ENCODE peak calls at places on chromosomes 1 and 21, in eight cellular contexts. U, R, M, O, S, G, D and Z are unnamed samples. For H3K4me1, the result is how much of the 10 kb centered on the place peaks cover.

GRCh38 chr21:42564561-42564971 is 50.9 kb downstream of the SLC37A1 start:
- DNase-seq in O (no peak), G (no peak), M (no peak), D (no peak), U (peak), S (no peak), R (peak), Z (no peak)

GRCh38 chr1:225846331-225847310 is 35.6 kb downstream of the TMEM63A start:
- DNase-seq in U (no peak), G (no peak), D (no peak), O (no peak), M (no peak), R (no peak), S (no peak), Z (no peak)

GRCh38 chr1:181149326-181150000 is 61.0 kb downstream of the IER5 start:
- DNase-seq in R (peak), D (no peak), S (no peak), U (peak), M (no peak), O (no peak), G (no peak), Z (no peak)

GRCh38 chr1:94926365-94926914 is 470 bp downstream of the CNN3 start:
- DNase-seq in G (peak), U (peak), M (peak), D (peak), S (peak), O (peak), R (peak), Z (peak)

GRCh38 chr1:78222225-78222961 is 176.6 kb downstream of the GIPC2 start:
- DNase-seq in U (no peak), S (no peak), D (no peak), O (no peak), G (no peak), M (no peak), R (no peak), Z (no peak)

GRCh38 chr1:76279387-76279748 is 204.8 kb downstream of the ST6GALNAC3 start:
- DNase-seq in G (no peak), O (no peak), U (no peak), M (no peak), D (no peak), R (no peak), S (no peak), Z (no peak)

GRCh38 chr21:37451446-37451845 is 84.9 kb downstream of the DYRK1A start:
- DNase-seq in D (no peak), M (no peak), G (no peak), O (no peak), R (no peak), S (no peak), U (no peak), Z (no peak)

GRCh38 chr1:92441316-92442311 is 45.1 kb downstream of the GFI1 start:
- DNase-seq in U (peak), G (peak), M (no peak), O (no peak), D (no peak), R (peak), S (no peak), Z (no peak)

GRCh38 chr1:8217011-8217711 is 100.8 kb upstream of the SLC45A1 start:
- DNase-seq in G (peak), R (peak), M (no peak), S (no peak), D (peak), U (peak), O (no peak), Z (no peak)

GRCh38 chr1:117036018-117036421 is 24.1 kb upstream of the TTF2 start:
- DNase-seq in G (no peak), D (no peak), M (no peak), O (no peak), U (no peak), R (no peak), S (no peak), Z (no peak)

GRCh38 chr1:47752048-47752451 is 245.1 kb downstream of the TRABD2B start:
- DNase-seq in G (no peak), D (peak), R (peak), U (peak), S (no peak), M (no peak), O (no peak), Z (peak)

GRCh38 chr1:225973158-225973557 is 26.0 kb downstream of the SDE2 start:
- DNase-seq in S (no peak), G (no peak), U (no peak), D (no peak), M (no peak), O (no peak), R (peak), Z (no peak)

GRCh38 chr21:36587388-36587787 is 107.5 kb upstream of the CLDN14 start:
- DNase-seq in S (no peak), M (no peak), U (no peak), R (no peak), G (no peak), D (peak), O (no peak), Z (no peak)

GRCh38 chr21:41885341-41886024 is 6.3 kb upstream of the PRDM15 start:
- DNase-seq in U (no peak), O (no peak), R (no peak), M (no peak), D (no peak), S (no peak), G (no peak), Z (no peak)

GRCh38 chr1:106975944-106976343 is 80.5 kb upstream of the PRMT6 start:
- DNase-seq in M (no peak), R (no peak), D (no peak), S (no peak), G (no peak), O (no peak), U (no peak), Z (no peak)

GRCh38 chr1:79323240-79324025 is 316.9 kb upstream of the ADGRL4 start:
- DNase-seq in D (peak), S (no peak), O (no peak), U (no peak), M (no peak), R (no peak), G (no peak), Z (peak)

GRCh38 chr1:27436204-27437159 is 44.1 kb downstream of the GPR3 start:
- DNase-seq in G (no peak), M (no peak), O (no peak), D (peak), U (no peak), S (no peak), R (peak), Z (peak)

GRCh38 chr21:44371596-44371995 is 18.2 kb downstream of the TRPM2 start:
- DNase-seq in G (no peak), O (no peak), U (no peak), D (no peak), S (no peak), R (no peak), M (no peak), Z (no peak)

GRCh38 chr21:28111151-28111619 is 881.5 kb downstream of the LTN1 start:
- DNase-seq in O (no peak), S (peak), M (no peak), R (peak), D (peak), U (no peak), G (no peak), Z (no peak)

GRCh38 chr1:193537266-193538003 is 351.0 kb upstream of the B3GALT2 start:
- DNase-seq in O (no peak), M (no peak), D (no peak), G (no peak), R (peak), U (no peak), S (no peak), Z (no peak)

DNA sequence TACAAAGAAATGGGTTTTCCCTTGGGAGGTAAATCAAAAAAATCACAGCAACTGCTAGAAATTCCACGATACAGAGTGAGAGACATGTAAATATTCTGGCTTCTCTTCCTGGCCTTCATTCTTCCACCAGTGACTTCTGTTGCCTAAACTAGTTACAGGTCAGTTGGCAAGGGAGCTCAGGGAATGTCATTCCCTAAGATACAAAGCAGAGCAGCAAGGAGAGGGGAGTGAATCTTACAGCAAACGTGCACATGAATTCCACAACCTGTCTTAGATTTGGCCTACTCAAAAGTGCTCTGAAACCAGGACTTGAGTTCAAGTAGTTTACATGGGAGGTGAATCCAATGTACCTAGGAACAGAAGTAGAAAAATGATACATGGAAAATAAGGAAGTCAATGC is 445.3 kb upstream of the LRRC7 start:
- DNase-seq in D (no peak), U (no peak), O (no peak), G (no peak), R (no peak), M (no peak), S (no peak), Z (no peak)
- H3K27ac ChIP-seq in D (no peak), U (no peak), O (no peak), G (no peak), R (no peak), M (no peak), S (no peak), Z (no peak)

GRCh38 chr21:39316062-39316461 is 2.6 kb upstream of the BRWD1 start:
- DNase-seq in U (no peak), R (no peak), D (peak), O (no peak), S (no peak), G (no peak), M (no peak), Z (no peak)
- H3K4me1 ChIP-seq in U (under half), R (under half), D (under half), O (under half), S (under half), G (under half), M (under half), Z (under half)

DNA sequence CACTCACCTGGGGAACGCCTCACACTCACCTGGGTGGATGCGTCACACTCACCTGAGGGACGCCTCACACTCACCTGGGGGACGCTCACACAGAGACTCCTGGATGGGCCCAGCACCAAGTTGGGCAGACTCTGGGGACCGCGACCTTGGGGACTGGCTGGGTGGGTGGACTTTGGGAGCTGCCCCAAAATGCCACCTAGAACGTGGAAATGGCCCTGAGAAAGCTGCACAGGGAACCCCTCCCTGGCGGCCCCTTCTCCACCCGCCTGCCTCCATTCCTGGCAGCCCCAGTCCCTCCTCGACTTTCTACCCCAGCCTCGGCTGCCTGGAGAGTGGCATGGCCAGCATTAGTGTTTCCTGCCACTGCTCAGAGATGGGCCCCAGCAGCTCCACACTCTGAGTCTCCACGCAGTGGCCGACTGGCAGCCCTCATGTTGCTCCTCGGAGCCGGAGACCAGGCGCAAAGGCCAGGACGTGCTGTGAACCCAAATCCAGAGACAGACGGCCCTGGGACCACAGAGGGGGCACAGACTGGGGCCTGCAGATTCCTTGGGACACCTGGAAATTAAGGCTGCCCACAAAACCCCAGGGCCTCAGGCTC is 46.5 kb upstream of the ACTRT2 start:
- DNase-seq in R (no peak), G (no peak), M (no peak), D (no peak), O (no peak), U (peak), S (no peak), Z (no peak)
- H3K27ac ChIP-seq in R (no peak), G (no peak), M (no peak), D (no peak), O (no peak), U (no peak), S (no peak), Z (no peak)

GRCh38 chr21:32387151-32387550 is 5.7 kb downstream of the URB1 start:
- DNase-seq in R (no peak), D (no peak), O (no peak), U (no peak), G (no peak), S (no peak), M (no peak), Z (no peak)

GRCh38 chr21:32389337-32390015 is 3.3 kb downstream of the URB1 start:
- DNase-seq in O (no peak), R (no peak), S (no peak), M (no peak), U (no peak), G (no peak), D (peak), Z (no peak)

GRCh38 chr21:32383812-32384211 is 9.0 kb downstream of the URB1 start:
- DNase-seq in R (no peak), M (no peak), O (no peak), U (no peak), G (no peak), D (no peak), S (no peak), Z (no peak)

GRCh38 chr21:32388306-32388705 is 4.5 kb downstream of the URB1 start:
- DNase-seq in G (no peak), O (no peak), D (no peak), S (no peak), U (no peak), M (no peak), R (no peak), Z (no peak)

GRCh38 chr21:32386195-32386870 is 6.5 kb downstream of the URB1 start:
- DNase-seq in O (no peak), S (no peak), U (peak), G (no peak), R (no peak), D (peak), M (no peak), Z (no peak)
- H3K4me1 ChIP-seq in O (under half), S (under half), U (under half), G (under half), R (under half), D (under half), M (under half), Z (under half)

GRCh38 chr1:89550995-89551394 is 26.4 kb downstream of the LRRC8B start:
- DNase-seq in D (no peak), O (no peak), S (no peak), U (no peak), M (no peak), G (no peak), R (no peak), Z (no peak)

GRCh38 chr1:89553195-89553584 is 28.6 kb downstream of the LRRC8B start:
- DNase-seq in O (no peak), R (no peak), G (no peak), M (no peak), S (no peak), U (no peak), D (no peak), Z (no peak)

GRCh38 chr1:89555550-89555949 is 30.9 kb downstream of the LRRC8B start:
- DNase-seq in O (no peak), D (no peak), R (no peak), M (no peak), S (no peak), G (no peak), U (no peak), Z (no peak)

GRCh38 chr1:89548486-89548857 is 23.8 kb downstream of the LRRC8B start:
- DNase-seq in U (no peak), D (no peak), G (no peak), R (no peak), S (no peak), M (no peak), O (no peak), Z (no peak)

DNA sequence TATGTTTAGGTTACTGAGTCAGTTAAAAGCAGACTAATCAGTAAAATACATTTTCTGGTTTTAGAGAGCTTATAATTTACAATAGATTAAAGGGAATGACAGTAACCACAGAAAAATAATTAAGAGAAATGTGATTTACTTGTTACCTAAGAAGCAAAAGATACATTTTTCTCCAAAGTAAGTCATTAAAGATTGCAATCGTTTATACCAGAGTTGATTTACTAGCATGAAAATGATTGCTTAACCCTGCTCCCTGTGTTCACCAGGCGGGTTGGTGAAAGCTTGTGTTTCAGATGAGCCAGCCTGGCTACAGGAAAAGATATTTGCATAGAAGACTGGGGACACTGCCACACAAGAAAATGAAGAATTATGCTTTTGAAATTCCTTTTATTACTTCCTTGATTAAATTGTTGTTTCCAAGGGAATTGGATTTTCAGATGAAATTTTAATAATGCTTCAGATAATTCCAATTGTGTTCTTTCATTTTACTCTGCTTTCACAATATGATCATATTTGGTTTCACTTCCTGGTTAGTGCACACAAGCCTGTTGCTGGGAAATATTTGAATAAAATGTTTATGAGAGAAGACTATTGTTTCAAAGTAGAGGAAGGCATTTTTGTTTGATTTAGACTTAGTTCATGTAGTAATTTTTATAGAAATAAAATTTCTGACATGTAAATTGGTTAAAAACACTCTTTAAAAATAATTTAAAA is 28.0 kb downstream of the LRRC8B start:
- DNase-seq in D (peak), O (no peak), S (no peak), R (peak), M (no peak), G (no peak), U (no peak), Z (no peak)
- H3K27ac ChIP-seq in D (peak), O (no peak), S (peak), R (peak), M (no peak), G (peak), U (peak), Z (no peak)

DNA sequence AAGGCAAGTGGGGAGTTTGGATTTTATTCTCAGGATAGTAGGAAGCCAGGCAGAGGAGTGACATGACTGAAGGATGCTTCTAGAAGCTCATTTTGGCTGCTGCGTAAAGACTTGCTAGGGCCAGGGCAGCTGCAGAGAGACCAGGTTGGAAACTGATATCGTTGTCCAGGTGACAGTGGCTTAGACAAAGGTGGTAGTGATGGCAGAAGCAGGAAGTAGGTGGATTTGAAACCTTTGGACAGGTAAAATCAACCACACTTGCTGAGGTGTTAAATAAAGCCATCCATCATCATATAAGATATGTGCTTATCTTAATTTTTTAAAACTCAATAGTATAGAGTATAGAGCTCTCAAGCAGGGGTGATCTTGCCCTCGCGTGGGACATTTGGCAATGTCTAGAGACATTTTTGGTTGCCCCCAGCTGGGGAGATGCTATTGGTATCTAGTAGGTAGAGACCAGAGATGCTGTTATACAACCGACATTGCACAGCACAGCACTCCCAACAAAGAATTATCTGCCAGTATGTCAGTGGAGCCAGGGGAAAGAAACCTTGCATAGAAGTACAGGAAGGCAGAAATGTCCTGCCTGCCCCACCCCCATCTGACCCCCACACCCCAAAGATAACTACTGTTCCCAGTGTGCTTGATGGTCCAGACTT is 31.0 kb downstream of the TMEM51 start:
- DNase-seq in G (no peak), D (no peak), O (no peak), R (no peak), S (no peak), M (no peak), U (no peak), Z (no peak)
- H3K4me1 ChIP-seq in G (half or more), D (under half), O (under half), R (half or more), S (under half), M (under half), U (under half), Z (under half)

DNA sequence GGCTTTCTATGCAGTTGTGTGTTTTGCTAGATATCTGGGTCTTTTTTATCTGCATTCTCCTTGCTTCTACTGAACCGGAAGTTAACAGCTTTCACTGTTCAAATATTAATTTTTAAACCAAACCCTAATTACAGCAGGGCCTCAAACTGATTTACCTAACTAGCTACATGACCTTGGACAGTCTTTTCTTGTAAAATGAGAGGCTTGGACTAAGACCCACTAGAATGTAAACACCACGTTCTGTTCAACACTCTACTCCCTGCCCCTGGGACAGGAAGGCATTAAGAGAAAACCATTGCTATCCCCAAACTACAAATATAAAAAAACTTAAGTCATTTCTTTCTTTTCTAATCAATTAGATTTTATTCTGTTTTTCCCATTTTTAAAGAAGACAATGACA is 3.7 kb downstream of the USP24 start:
- DNase-seq in S (no peak), O (no peak), G (no peak), R (no peak), U (no peak), D (no peak), M (no peak), Z (no peak)
- H3K27ac ChIP-seq in S (no peak), O (no peak), G (peak), R (peak), U (peak), D (no peak), M (no peak), Z (no peak)

DNA sequence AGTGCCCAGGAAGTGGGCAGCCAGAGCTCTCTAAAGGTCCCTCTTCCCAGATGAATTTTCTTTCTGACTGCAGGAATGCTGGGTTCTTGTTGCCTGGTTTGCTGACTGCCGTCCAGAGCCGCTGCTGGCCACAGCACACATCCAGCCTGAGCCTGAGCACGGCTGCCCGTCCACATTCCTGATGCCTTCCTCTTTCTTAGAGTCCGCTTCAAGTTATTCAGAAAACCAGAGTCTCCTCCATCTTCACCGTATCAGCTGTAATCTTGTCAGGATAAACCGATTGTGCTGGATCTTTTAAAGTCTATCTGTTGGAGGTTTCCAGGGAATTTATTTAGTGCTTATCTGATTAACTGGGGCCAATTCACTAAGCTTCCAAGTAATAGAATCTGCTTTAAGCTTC is 84.8 kb upstream of the BCAR3 start:
- DNase-seq in M (no peak), D (no peak), O (no peak), R (no peak), S (no peak), U (no peak), G (no peak), Z (no peak)
- H3K4me1 ChIP-seq in M (under half), D (under half), O (under half), R (under half), S (under half), U (under half), G (under half), Z (under half)